ENCODE peak calls at places on chromosomes 3 and 15, in ten cellular contexts. N is suprapubic skin; W is caudate nucleus; G is activated effector memory CD4-positive, alpha-beta T cell treated with anti-CD3 and anti-CD28 coated beads, Interleukin-2, amount 50 U/mL, for 16 hours; X is NCI-H345; D is naive thymus-derived CD4-positive, alpha-beta T cell; L is PC-3; R is GDM1; C is NCI-H446; V is stimulated activated CD4-positive, alpha-beta T cell treated with anti-CD3 and anti-CD28 coated beads, Interleukin-2, amount 100 ng/mL, for 48 hours. I is an unnamed sample.

GRCh38 chr3:67198374-67198773 is 200.3 kb downstream of the KBTBD8 start:
- DNase-seq in N (no peak), W (no peak), G (no peak), X (no peak), D (no peak), L (no peak), R (no peak), C (no peak), V (no peak), I (no peak)

GRCh38 chr15:74433592-74434259 is at the start of gene SEMA7A:
- DNase-seq in N (peak), W (peak), G (peak), X (peak), D (peak), L (peak), R (peak), C (peak), V (peak), I (peak)

GRCh38 chr15:90232941-90233700 is 620 bp downstream of the CIB1 start:
- DNase-seq in N (peak), W (peak), G (peak), X (peak), D (peak), L (peak), R (peak), C (no peak), V (peak), I (peak)

GRCh38 chr15:57427367-57427821 is 51.1 kb downstream of the CGNL1 start:
- DNase-seq in N (no peak), W (no peak), G (no peak), X (no peak), D (no peak), L (peak), R (no peak), C (no peak), V (no peak), I (no peak)

GRCh38 chr3:147361671-147362420 is 44.5 kb downstream of the ZIC4 start:
- DNase-seq in N (no peak), W (no peak), G (peak), X (no peak), D (no peak), L (peak), R (peak), C (peak), V (peak), I (peak)

GRCh38 chr15:73482184-73482583 is 39.2 kb downstream of the REC114 start:
- DNase-seq in N (no peak), W (no peak), G (no peak), X (no peak), D (no peak), L (no peak), R (peak), C (no peak), V (no peak), I (no peak)

GRCh38 chr3:73010158-73010557 is 13.5 kb downstream of the PPP4R2 start:
- DNase-seq in N (no peak), W (no peak), G (no peak), X (no peak), D (no peak), L (no peak), R (no peak), C (no peak), V (no peak), I (no peak)

GRCh38 chr15:85048430-85048829 is 66.8 kb downstream of the PDE8A start:
- DNase-seq in N (no peak), W (no peak), G (no peak), X (no peak), D (no peak), L (peak), R (no peak), C (no peak), V (no peak), I (no peak)

GRCh38 chr15:67124911-67125588 is 59.6 kb downstream of the SMAD3 start:
- DNase-seq in N (no peak), W (no peak), G (no peak), X (no peak), D (no peak), L (no peak), R (no peak), C (no peak), V (no peak), I (no peak)

GRCh38 chr3:137906985-137907649 is 102.8 kb upstream of the CLDN18 start:
- DNase-seq in N (no peak), W (no peak), G (no peak), X (no peak), D (no peak), L (no peak), R (no peak), C (no peak), V (no peak), I (no peak)

GRCh38 chr15:62603757-62604156 is 438.7 kb upstream of the C2CD4B start:
- DNase-seq in N (no peak), W (no peak), G (no peak), X (no peak), D (no peak), L (peak), R (no peak), C (no peak), V (no peak), I (no peak)

GRCh38 chr3:36904641-36905040 is 40.2 kb downstream of the TRANK1 start:
- DNase-seq in N (no peak), W (no peak), G (no peak), X (no peak), D (no peak), L (peak), R (no peak), C (no peak), V (no peak), I (no peak)

I was measured in neural crest cell.